ENCODE peak calls at places on chromosomes 16 and 17, in five cellular contexts. C is Jurkat, Clone E6-1; Z is CD8-positive, alpha-beta memory T cell; H is AG04450; D is dermis microvascular lymphatic vessel endothelial cell. J is an unnamed sample.

GRCh38 chr17:73988110-73988509 is 215.4 kb upstream of the RPL38 start:
- DNase-seq in H (no peak), Z (no peak), C (no peak), D (no peak), J (no peak)

GRCh38 chr16:31452631-31453106 is 6.6 kb upstream of the ARMC5 start:
- DNase-seq in Z (no peak), C (no peak), D (no peak), H (peak; percentile 74), J (no peak)

GRCh38 chr16:87581867-87582220 is 20.5 kb upstream of the JPH3 start:
- DNase-seq in C (no peak), Z (no peak), H (peak; percentile 95), D (no peak), J (no peak)

GRCh38 chr16:14658063-14658462 is 25.3 kb downstream of the BFAR start:
- DNase-seq in D (no peak), Z (no peak), C (peak; percentile 47), H (no peak), J (no peak)

GRCh38 chr16:70808371-70808770 is 7.4 kb upstream of the VAC14 start:
- DNase-seq in H (no peak), C (no peak), D (no peak), Z (no peak), J (no peak)

GRCh38 chr17:14715531-14715930 is 414.6 kb downstream of the HS3ST3B1 start:
- DNase-seq in D (no peak), Z (no peak), C (no peak), H (no peak), J (no peak)

GRCh38 chr17:31130286-31131224 is 35.8 kb downstream of the NF1 start:
- DNase-seq in C (no peak), Z (no peak), H (no peak), D (no peak), J (no peak)

GRCh38 chr17:40472733-40473452 is 28.5 kb downstream of the TNS4 start:
- DNase-seq in C (no peak), H (no peak), Z (no peak), D (no peak), J (no peak)

GRCh38 chr16:87733190-87733589 is 32.6 kb downstream of the KLHDC4 start:
- DNase-seq in C (peak; percentile 89), Z (no peak), H (no peak), D (no peak), J (no peak)